ENCODE peak calls at places on chromosomes 13 and 19, in seven cellular contexts. E is stimulated activated CD4-positive, alpha-beta T cell treated with anti-CD3 and anti-CD28 coated beads, Interleukin-4, amount 100 ng/mL, for 48 hours; Q is NCI-H226; J is A549; I is foreskin fibroblast; H is activated T-cell treated with anti-CD3 and anti-CD28 coated beads for 24 hours; A is EH. V is an unnamed sample.

GRCh38 chr19:33507021-33507956 is 14.3 kb downstream of the PEPD start:
- DNase-seq in E (no peak), Q (no peak), J (no peak), I (no peak), H (no peak), A (no peak), V (no peak)

GRCh38 chr19:13231663-13232062 is 81.5 kb downstream of the IER2 start:
- DNase-seq in E (no peak), Q (no peak), J (no peak), I (no peak), H (no peak), A (no peak), V (no peak)

GRCh38 chr13:26529441-26529840 is 28.0 kb upstream of the WASF3 start:
- DNase-seq in E (no peak), Q (no peak), J (no peak), I (peak), H (no peak), A (peak), V (peak)

GRCh38 chr19:34034318-34034846 is 137.9 kb upstream of the LSM14A start:
- DNase-seq in E (no peak), Q (no peak), J (no peak), I (no peak), H (no peak), A (no peak), V (no peak)

GRCh38 chr13:46782066-46782465 is 14.9 kb downstream of the ESD start:
- DNase-seq in E (no peak), Q (no peak), J (no peak), I (no peak), H (no peak), A (no peak), V (no peak)

GRCh38 chr13:52447354-52447753 is 3.1 kb downstream of the VPS36 start:
- DNase-seq in E (no peak), Q (no peak), J (no peak), I (no peak), H (no peak), A (no peak), V (peak)

GRCh38 chr13:97240789-97241734 is 18.9 kb downstream of the MBNL2 start:
- DNase-seq in E (no peak), Q (no peak), J (no peak), I (no peak), H (no peak), A (no peak), V (no peak)

GRCh38 chr13:110388141-110388943 is 81.3 kb downstream of the COL4A2 start:
- DNase-seq in E (no peak), Q (no peak), J (no peak), I (no peak), H (no peak), A (peak), V (peak)

GRCh38 chr13:50224534-50224933 is 209.3 kb downstream of the KCNRG start:
- DNase-seq in E (no peak), Q (peak), J (no peak), I (no peak), H (peak), A (no peak), V (peak)

GRCh38 chr13:30128591-30128990 is 178.8 kb downstream of the KATNAL1 start:
- DNase-seq in E (no peak), Q (no peak), J (no peak), I (no peak), H (no peak), A (no peak), V (no peak)

GRCh38 chr19:46133777-46134231 is 9.3 kb upstream of the IGFL3 start:
- DNase-seq in E (no peak), Q (no peak), J (no peak), I (no peak), H (no peak), A (peak), V (no peak)

GRCh38 chr13:105312906-105313305 is 1222.6 kb downstream of the EFNB2 start:
- DNase-seq in E (no peak), Q (no peak), J (no peak), I (no peak), H (no peak), A (no peak), V (no peak)

GRCh38 chr19:29379257-29379986 is 146.4 kb upstream of the VSTM2B start:
- DNase-seq in E (no peak), Q (no peak), J (no peak), I (no peak), H (no peak), A (no peak), V (no peak)

GRCh38 chr19:16376649-16377048 is 52.0 kb downstream of the KLF2 start:
- DNase-seq in E (peak), Q (no peak), J (peak), I (no peak), H (no peak), A (no peak), V (no peak)

GRCh38 chr19:51511353-51511752 is 9.8 kb upstream of the SIGLEC12 start:
- DNase-seq in E (no peak), Q (no peak), J (no peak), I (no peak), H (no peak), A (no peak), V (no peak)

GRCh38 chr13:45500492-45501174 is 35.9 kb downstream of the COG3 start:
- DNase-seq in E (no peak), Q (peak), J (no peak), I (peak), H (no peak), A (peak), V (peak)

GRCh38 chr13:33194820-33195692 is 90.5 kb downstream of the STARD13 start:
- DNase-seq in E (no peak), Q (no peak), J (no peak), I (peak), H (no peak), A (peak), V (no peak)

GRCh38 chr13:112176746-112177119 is 109.8 kb downstream of the SOX1 start:
- DNase-seq in E (no peak), Q (no peak), J (no peak), I (no peak), H (no peak), A (no peak), V (no peak)

GRCh38 chr19:31676271-31677004 is 327.2 kb upstream of the TSHZ3 start:
- DNase-seq in E (no peak), Q (no peak), J (peak), I (no peak), H (no peak), A (no peak), V (no peak)

GRCh38 chr13:57666554-57666953 is 35.0 kb downstream of the PCDH17 start:
- DNase-seq in E (no peak), Q (no peak), J (no peak), I (no peak), H (no peak), A (no peak), V (no peak)

GRCh38 chr13:20118268-20119140 is 42.3 kb downstream of the GJA3 start:
- DNase-seq in E (no peak), Q (no peak), J (peak), I (no peak), H (peak), A (peak), V (no peak)

GRCh38 chr13:113907637-113908617 is 44.1 kb upstream of the GAS6 start:
- DNase-seq in E (no peak), Q (peak), J (no peak), I (peak), H (no peak), A (peak), V (peak)

GRCh38 chr19:11091343-11092153 is 2.3 kb downstream of the LDLR start:
- DNase-seq in E (peak), Q (peak), J (peak), I (peak), H (no peak), A (peak), V (peak)

GRCh38 chr13:65911546-65912193 is 1318.5 kb downstream of the PCDH9 start:
- DNase-seq in E (no peak), Q (no peak), J (no peak), I (no peak), H (no peak), A (peak), V (no peak)

GRCh38 chr19:34687348-34687747 is 9.9 kb downstream of the ZNF302 start:
- DNase-seq in E (no peak), Q (no peak), J (no peak), I (no peak), H (no peak), A (no peak), V (no peak)

GRCh38 chr19:38693380-38694223 is 46.2 kb downstream of the ACTN4 start:
- DNase-seq in E (no peak), Q (peak), J (peak), I (peak), H (no peak), A (peak), V (peak)

GRCh38 chr13:40640845-40641458 is 25.5 kb downstream of the FOXO1 start:
- DNase-seq in E (no peak), Q (peak), J (no peak), I (no peak), H (no peak), A (no peak), V (peak)

GRCh38 chr19:30255783-30256509 is 116.2 kb upstream of the ZNF536 start:
- DNase-seq in E (no peak), Q (no peak), J (no peak), I (no peak), H (no peak), A (no peak), V (no peak)

GRCh38 chr19:30402790-30403189 is 30.6 kb downstream of the ZNF536 start:
- DNase-seq in E (no peak), Q (no peak), J (no peak), I (no peak), H (no peak), A (no peak), V (no peak)

GRCh38 chr19:1141944-1142343 is 32.1 kb downstream of the SBNO2 start:
- DNase-seq in E (no peak), Q (no peak), J (no peak), I (no peak), H (no peak), A (no peak), V (no peak)

GRCh38 chr13:28497143-28497876 is 2.4 kb upstream of the FLT1 start:
- DNase-seq in E (no peak), Q (no peak), J (no peak), I (no peak), H (no peak), A (no peak), V (no peak)

GRCh38 chr19:4046946-4047683 is 19.6 kb downstream of the ZBTB7A start:
- DNase-seq in E (no peak), Q (no peak), J (no peak), I (no peak), H (no peak), A (no peak), V (no peak)

GRCh38 chr19:40692212-40692551 is 1.7 kb upstream of the NUMBL start:
- DNase-seq in E (no peak), Q (no peak), J (no peak), I (no peak), H (no peak), A (no peak), V (no peak)

GRCh38 chr13:21171420-21171819 is 4.9 kb downstream of the SKA3 start:
- DNase-seq in E (no peak), Q (no peak), J (no peak), I (no peak), H (no peak), A (no peak), V (no peak)

GRCh38 chr19:5985098-5985783 is 7.3 kb upstream of the RANBP3 start:
- DNase-seq in E (no peak), Q (peak), J (no peak), I (peak), H (no peak), A (peak), V (peak)

GRCh38 chr19:2805991-2806649 is 13.5 kb upstream of the ZNF554 start:
- DNase-seq in E (no peak), Q (no peak), J (no peak), I (no peak), H (no peak), A (no peak), V (no peak)

GRCh38 chr19:52638601-52639000 is 446 bp upstream of the ZNF83 start:
- DNase-seq in E (no peak), Q (peak), J (no peak), I (no peak), H (no peak), A (no peak), V (no peak)

GRCh38 chr19:12672744-12673143 is 6.1 kb downstream of the WDR83 start:
- DNase-seq in E (no peak), Q (no peak), J (no peak), I (no peak), H (no peak), A (no peak), V (no peak)

V was measured in foreskin keratinocyte.